ENCODE peak calls at places on chromosome 2, in eight cellular contexts. B is GM23248, G is WERI-Rb-1, J is astrocyte, O is tibial artery, E is psoas muscle, H is colonic mucosa, P is A549. R is an unnamed sample.

GRCh38 chr2:233919938-233920337 is 2.8 kb downstream of the TRPM8 start:
- DNase-seq in B (peak; percentile 66), G (no peak), J (peak; percentile 47), O (no peak), E (no peak), H (no peak), P (no peak), R (no peak)

GRCh38 chr2:207252979-207253640 is 87.4 kb upstream of the KLF7 start:
- DNase-seq in B (peak; percentile 40), G (peak; percentile 57), J (peak; percentile 31), O (no peak), E (no peak), H (no peak), P (no peak), R (no peak)

GRCh38 chr2:28356095-28356911 is 36.4 kb upstream of the FOSL2 start:
- DNase-seq in B (peak; percentile 93), G (no peak), J (peak; percentile 72), O (peak; percentile 95), E (peak; percentile 96), H (peak; percentile 90), P (no peak), R (no peak)

GRCh38 chr2:57890462-57890861 is 156.1 kb upstream of the VRK2 start:
- DNase-seq in B (peak; percentile 89), G (no peak), J (peak; percentile 26), O (no peak), E (no peak), H (no peak), P (no peak), R (no peak)

GRCh38 chr2:168974370-168974769 is 56.8 kb downstream of the ABCB11 start:
- DNase-seq in B (no peak), G (no peak), J (no peak), O (no peak), E (no peak), H (no peak), P (no peak), R (no peak)

GRCh38 chr2:158174956-158175355 is 73.3 kb downstream of the UPP2 start:
- DNase-seq in B (no peak), G (no peak), J (no peak), O (no peak), E (no peak), H (no peak), P (no peak), R (no peak)

GRCh38 chr2:118686364-118686763 is 161.1 kb downstream of the EN1 start:
- DNase-seq in B (peak; percentile 73), G (no peak), J (peak; percentile 76), O (no peak), E (no peak), H (no peak), P (no peak), R (no peak)

GRCh38 chr2:160063266-160063665 is 851 bp upstream of the PLA2R1 start:
- DNase-seq in B (peak; percentile 30), G (no peak), J (no peak), O (no peak), E (no peak), H (no peak), P (no peak), R (no peak)

GRCh38 chr2:224849264-224849663 is 133.1 kb upstream of the CCDC195 start:
- DNase-seq in B (no peak), G (no peak), J (no peak), O (no peak), E (no peak), H (no peak), P (no peak), R (no peak)

GRCh38 chr2:19801367-19802087 is 100.3 kb downstream of the TTC32 start:
- DNase-seq in B (peak; percentile 100), G (no peak), J (peak; percentile 98), O (peak; percentile 94), E (peak; percentile 97), H (no peak), P (peak; percentile 95), R (no peak)

GRCh38 chr2:10390369-10390801 is 57.7 kb downstream of the ODC1 start:
- DNase-seq in B (peak; percentile 82), G (no peak), J (no peak), O (no peak), E (no peak), H (no peak), P (no peak), R (no peak)

GRCh38 chr2:10392100-10392499 is 56.0 kb downstream of the ODC1 start:
- DNase-seq in B (no peak), G (no peak), J (no peak), O (no peak), E (no peak), H (no peak), P (no peak), R (no peak)

GRCh38 chr2:10393648-10393982 is 54.5 kb downstream of the ODC1 start:
- DNase-seq in B (no peak), G (no peak), J (no peak), O (no peak), E (no peak), H (no peak), P (no peak), R (no peak)

GRCh38 chr2:10392548-10392947 is 55.6 kb downstream of the ODC1 start:
- DNase-seq in B (no peak), G (no peak), J (no peak), O (no peak), E (no peak), H (no peak), P (no peak), R (no peak)

DNA sequence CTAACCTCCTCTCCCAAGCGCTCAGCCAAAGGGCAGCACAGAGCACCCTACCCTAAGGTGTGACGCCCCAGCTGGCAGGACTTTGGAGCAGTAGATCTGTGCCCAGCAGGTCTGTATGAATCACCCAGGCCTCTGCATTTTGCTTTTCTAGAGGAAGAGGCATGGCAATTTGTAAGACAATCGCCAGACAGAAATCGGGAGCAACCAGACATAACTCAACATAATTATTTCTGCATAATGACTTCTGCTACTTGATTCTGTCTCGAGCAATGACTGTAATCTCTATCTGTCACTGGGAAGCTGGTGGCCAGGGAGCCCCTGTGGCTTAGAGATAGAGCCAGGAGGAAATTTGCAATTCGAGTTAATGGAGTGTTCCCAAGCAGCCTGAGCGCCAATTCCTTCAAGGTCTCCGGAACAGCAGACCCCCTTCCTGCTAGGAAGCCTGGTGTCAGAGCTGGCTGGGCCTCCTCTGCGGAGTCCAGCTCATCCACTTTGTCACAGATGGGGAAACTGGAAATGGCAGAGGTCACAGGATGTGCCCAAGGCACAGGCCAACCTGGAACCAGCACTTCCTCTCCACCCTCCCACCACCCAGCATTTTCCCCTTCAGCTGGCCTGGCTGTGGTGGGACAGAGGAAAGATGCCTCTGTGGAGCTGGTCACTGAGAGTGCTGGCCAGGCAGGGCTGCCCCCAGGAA is 55.0 kb downstream of the ODC1 start:
- DNase-seq in B (no peak), G (no peak), J (no peak), O (no peak), E (no peak), H (no peak), P (no peak), R (no peak)
- H3K27ac ChIP-seq in B (no peak overlapping the region), G (no peak overlapping the region), J (no peak overlapping the region), O (no peak overlapping the region), E (no peak overlapping the region), H (peak overlapping the region; percentile 4), P (peak overlapping the region; percentile 47), R (no peak overlapping the region)

DNA sequence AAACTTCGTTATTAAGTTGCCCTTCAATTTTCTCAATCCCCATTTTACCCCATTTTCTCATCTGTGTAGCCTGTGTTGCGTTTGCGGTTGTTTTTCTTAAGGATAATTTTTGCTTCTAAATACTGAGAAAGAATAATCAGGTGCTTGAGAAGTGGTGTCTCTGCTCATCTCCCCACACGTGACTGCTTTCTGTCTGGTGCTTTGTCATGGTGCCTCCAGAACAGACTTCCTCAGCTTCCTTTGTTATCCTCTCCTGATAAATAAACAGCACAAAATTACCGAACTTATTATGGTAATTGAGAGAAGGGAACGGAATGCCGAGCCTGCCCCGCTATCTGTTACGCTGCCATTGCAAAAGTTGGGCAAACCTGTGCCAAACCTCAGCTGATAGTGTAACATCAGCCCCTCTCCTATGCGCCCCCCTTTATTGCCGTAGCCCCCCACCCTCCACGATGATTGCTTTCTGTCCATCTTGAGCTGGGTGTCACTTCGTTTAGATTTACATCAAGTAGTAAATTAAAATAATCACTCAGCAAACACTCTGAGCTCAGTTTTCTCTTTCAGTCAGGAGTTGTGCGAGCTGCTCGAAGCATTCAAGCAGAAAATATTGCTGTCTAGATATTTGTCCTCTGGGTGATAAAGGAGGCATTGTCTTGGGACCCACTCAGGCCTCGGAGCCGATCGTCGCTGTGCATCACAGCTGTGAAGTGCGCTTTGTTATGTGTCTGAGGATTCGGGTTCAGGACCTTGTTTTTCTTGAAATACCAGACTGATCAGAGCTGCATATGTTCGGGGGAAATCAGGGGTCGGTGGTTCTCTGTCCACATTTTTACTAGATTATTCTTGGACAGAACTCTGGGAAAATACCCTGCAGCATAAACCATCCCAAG is 1008.6 kb upstream of the FANCL start:
- DNase-seq in B (no peak), G (no peak), J (no peak), O (no peak), E (no peak), H (no peak), P (no peak), R (no peak)
- H3K27ac ChIP-seq in B (no peak overlapping the region), G (no peak overlapping the region), J (no peak overlapping the region), O (no peak overlapping the region), E (no peak overlapping the region), H (no peak overlapping the region), P (no peak overlapping the region), R (no peak overlapping the region)

DNA sequence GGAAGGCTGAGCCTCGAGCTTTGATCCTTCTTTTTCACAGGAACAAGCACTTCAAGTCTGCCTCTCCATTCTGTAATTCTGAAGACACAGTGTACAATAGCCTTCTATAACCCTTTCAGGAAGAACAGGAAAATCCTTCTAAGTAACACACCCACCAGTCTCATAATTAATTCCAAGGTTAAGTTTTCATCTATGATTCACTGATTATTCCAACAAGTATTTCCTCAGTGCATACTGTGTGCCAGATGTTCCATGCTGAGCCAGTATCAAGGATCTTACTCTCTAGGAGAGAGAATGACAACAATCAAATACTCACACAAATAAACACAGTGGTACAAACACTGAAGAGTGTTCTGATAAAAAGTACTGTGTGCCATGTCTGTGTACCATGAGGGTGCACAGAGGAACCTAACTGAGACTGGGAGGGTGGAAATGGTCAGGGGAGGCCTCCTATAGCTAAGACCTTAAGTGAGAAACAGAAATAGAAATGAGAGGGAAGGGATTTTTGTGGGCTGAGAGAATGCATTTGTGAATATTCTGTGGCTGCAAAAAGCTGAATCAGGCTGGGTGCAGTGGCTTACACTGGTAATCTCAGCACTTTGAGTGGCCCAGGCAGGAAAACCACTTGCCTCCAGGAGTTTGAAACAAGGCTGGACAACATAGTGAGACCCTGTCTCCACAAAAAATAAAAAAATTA is 7.3 kb upstream of the MTLN start:
- DNase-seq in B (peak; percentile 74), G (no peak), J (peak; percentile 83), O (no peak), E (no peak), H (no peak), P (no peak), R (no peak)
- H3K27ac ChIP-seq in B (peak overlapping the region; percentile 38), G (no peak overlapping the region), J (no peak overlapping the region), O (no peak overlapping the region), E (no peak overlapping the region), H (no peak overlapping the region), P (no peak overlapping the region), R (no peak overlapping the region)

DNA sequence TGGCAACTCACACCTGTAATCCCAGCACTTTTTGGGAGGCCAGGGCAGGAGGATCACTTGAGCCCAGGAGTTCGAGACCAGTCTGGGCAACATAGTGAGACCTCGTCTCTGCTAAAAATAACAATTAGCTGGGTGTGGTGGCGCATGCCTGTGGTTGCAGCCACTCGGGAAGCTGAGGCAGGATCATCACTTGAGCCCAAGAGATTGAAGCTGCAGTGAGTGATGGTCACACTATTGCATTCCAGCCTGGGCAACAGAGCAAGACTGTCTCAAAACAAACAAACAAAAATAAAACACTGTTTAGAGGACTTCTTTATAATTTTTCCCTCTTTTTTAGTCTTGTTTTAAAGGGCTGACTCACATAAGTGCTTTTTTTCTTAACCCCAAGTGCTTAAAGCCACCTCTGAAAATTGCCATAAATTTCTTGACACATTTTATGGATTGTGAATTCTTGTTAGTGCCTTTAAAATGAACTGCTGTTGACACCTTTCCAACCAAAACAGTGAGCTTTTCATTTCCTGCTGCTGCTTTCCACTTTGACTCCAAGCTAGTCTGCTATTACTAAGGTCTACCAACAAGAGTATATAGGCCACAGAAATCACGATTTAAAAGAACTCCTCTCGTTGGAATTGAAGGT is 41.7 kb downstream of the CYP20A1 start:
- DNase-seq in B (peak; percentile 46), G (no peak), J (peak; percentile 77), O (no peak), E (no peak), H (no peak), P (no peak), R (no peak)
- H3K27ac ChIP-seq in B (peak overlapping the region; percentile 43), G (no peak overlapping the region), J (no peak overlapping the region), O (peak overlapping the region; percentile 43), E (no peak overlapping the region), H (no peak overlapping the region), P (no peak overlapping the region), R (no peak overlapping the region)